ENCODE peak calls at places on chromosomes 4 and X, in five cellular contexts. M is AG10803, G is upper lobe of right lung, N is PC-3, C is BJ. L is an unnamed sample.

GRCh38 chrX:39957816-39958561 is 139.8 kb downstream of the BCOR start:
- DNase-seq in C (no peak), G (no peak), N (no peak), M (peak; percentile 69), L (peak; percentile 38)

GRCh38 chrX:151726751-151727150 is 7.8 kb upstream of the CNGA2 start:
- DNase-seq in C (no peak), N (no peak), M (no peak), G (no peak), L (no peak)

GRCh38 chr4:8744083-8744805 is 127.4 kb downstream of the HMX1 start:
- DNase-seq in N (no peak), M (no peak), C (no peak), G (peak; percentile 56), L (no peak)

GRCh38 chr4:81600511-81601269 is 129.0 kb upstream of the RASGEF1B start:
- DNase-seq in N (no peak), M (no peak), G (peak; percentile 57), C (no peak), L (no peak)

GRCh38 chr4:6150046-6150735 is 50.2 kb downstream of the JAKMIP1 start:
- DNase-seq in M (no peak), C (no peak), G (no peak), N (no peak), L (no peak)

GRCh38 chrX:78886550-78886949 is 58.6 kb upstream of the P2RY10 start:
- DNase-seq in C (no peak), N (peak; percentile 48), M (peak; percentile 9), G (no peak), L (peak; percentile 1)

GRCh38 chrX:114985967-114986592 is 31.3 kb downstream of the IL13RA2 start:
- DNase-seq in C (no peak), N (peak; percentile 2), M (peak; percentile 69), G (no peak), L (no peak)

GRCh38 chr4:128387600-128388351 is 100.2 kb upstream of the PGRMC2 start:
- DNase-seq in G (no peak), M (peak; percentile 53), N (peak; percentile 52), C (no peak), L (no peak)

GRCh38 chr4:108053281-108053701 is 63.6 kb downstream of the HADH start:
- DNase-seq in N (no peak), C (no peak), G (no peak), M (no peak), L (no peak)

GRCh38 chr4:137960371-137961050 is 281.6 kb downstream of the SLC7A11 start:
- DNase-seq in G (no peak), M (peak; percentile 42), C (no peak), N (peak; percentile 76), L (peak; percentile 84)

GRCh38 chr4:148391056-148391455 is 51.2 kb downstream of the NR3C2 start:
- DNase-seq in N (no peak), M (no peak), G (no peak), C (no peak), L (no peak)

GRCh38 chrX:6292599-6292998 is 63.9 kb upstream of the NLGN4X start:
- DNase-seq in N (no peak), C (no peak), G (no peak), M (no peak), L (no peak)

GRCh38 chr4:1305781-1306455 is 16.2 kb downstream of the MAEA start:
- DNase-seq in G (no peak), N (no peak), C (no peak), M (no peak), L (no peak)

GRCh38 chr4:134382478-134383227 is 181.1 kb upstream of the PABPC4L start:
- DNase-seq in C (no peak), N (no peak), G (no peak), M (no peak), L (no peak)

GRCh38 chr4:134390327-134390726 is 188.7 kb upstream of the PABPC4L start:
- DNase-seq in N (no peak), C (no peak), M (no peak), G (no peak), L (no peak)

GRCh38 chr4:134393592-134393991 is 192.0 kb upstream of the PABPC4L start:
- DNase-seq in N (no peak), G (no peak), C (no peak), M (no peak), L (no peak)

GRCh38 chr4:134388351-134388750 is 186.8 kb upstream of the PABPC4L start:
- DNase-seq in N (no peak), C (no peak), G (no peak), M (no peak), L (no peak)
- TF ChIP-seq CTCF in N (no peak), C (no peak), G (no peak), M (no peak), L (no peak)

GRCh38 chr4:156959298-156959702 is 12.3 kb downstream of the PDGFC start:
- DNase-seq in G (no peak), N (peak; percentile 80), M (peak; percentile 84), C (peak; percentile 80), L (peak; percentile 64)
- H3K4me3 ChIP-seq in G (no peak overlapping the region), N (peak overlapping the region; percentile 65), M (no peak overlapping the region), C (no peak overlapping the region), L (no peak overlapping the region)

DNA sequence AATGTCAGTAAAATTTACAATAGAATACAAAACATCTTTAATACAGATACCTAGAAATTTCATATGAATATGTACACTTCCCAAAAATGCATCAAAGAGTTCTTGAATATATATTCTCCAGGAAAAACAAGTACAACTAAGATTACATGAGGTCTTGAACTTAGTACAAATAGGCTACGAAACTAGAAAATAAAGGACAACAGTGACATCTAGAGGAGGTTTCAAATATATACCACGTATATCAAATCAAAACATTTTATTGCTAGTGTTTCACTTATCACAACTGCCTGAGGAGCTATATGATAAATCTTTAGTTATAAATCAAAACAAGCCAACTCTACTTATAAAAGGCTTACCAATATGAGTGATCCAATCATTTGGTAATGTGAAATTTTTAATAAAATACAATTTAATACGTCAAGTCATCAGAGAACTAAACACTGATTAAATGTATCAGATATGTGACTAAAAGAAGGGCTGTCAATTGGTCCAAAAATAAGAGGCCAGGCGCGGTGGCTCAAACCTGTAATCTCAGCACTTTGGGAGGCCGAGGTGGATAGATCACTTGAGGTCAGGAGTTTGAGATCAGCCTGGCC is 36.6 kb downstream of the ANAPC10 start:
- DNase-seq in C (no peak), N (peak; percentile 77), M (peak; percentile 63), G (no peak), L (peak; percentile 79)
- TF ChIP-seq CTCF in C (peak; percentile 23), N (peak; percentile 85), M (peak; percentile 56), G (peak; percentile 54), L (peak; percentile 23)

GRCh38 chr4:21948347-21949072 is at the start of gene KCNIP4:
- DNase-seq in M (no peak), C (no peak), G (peak; percentile 51), N (no peak), L (peak; percentile 4)
- H3K4me3 ChIP-seq in M (peak within 1 kb of the TSS; percentile 37), C (peak within 1 kb of the TSS; percentile 32), G (no peak within 1 kb of the TSS), N (no peak within 1 kb of the TSS), L (peak within 1 kb of the TSS; percentile 37)

GRCh38 chrX:99077099-99077498 is 1333.0 kb downstream of the PCDH19 start:
- DNase-seq in G (no peak), M (no peak), N (no peak), C (no peak), L (no peak)
- TF ChIP-seq CTCF in G (no peak), M (no peak), N (no peak), C (no peak), L (no peak)

DNA sequence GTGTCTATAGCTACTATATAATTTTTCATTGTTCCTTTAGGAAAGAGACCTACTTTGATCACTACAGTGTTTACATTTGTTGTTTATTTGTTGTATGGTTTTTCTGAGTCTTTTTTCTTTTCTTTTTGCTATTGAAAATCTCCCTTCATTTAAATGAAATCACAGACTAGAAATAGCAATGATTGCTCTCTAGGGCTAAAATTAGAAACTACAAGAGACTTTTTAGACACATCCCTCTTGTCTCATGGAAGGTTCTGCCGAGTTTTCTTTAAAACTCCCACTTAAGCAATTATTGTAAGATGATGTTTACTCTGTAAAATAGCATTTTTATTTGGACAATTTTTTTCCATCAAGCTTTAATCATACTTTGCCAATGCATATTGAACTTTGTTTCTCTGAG is 136.6 kb downstream of the PALLD start:
- DNase-seq in N (no peak), M (no peak), C (no peak), G (no peak), L (no peak)
- H3K4me3 ChIP-seq in N (peak overlapping the region; percentile 93), M (peak overlapping the region; percentile 68), C (no peak overlapping the region), G (no peak overlapping the region), L (no peak overlapping the region)

DNA sequence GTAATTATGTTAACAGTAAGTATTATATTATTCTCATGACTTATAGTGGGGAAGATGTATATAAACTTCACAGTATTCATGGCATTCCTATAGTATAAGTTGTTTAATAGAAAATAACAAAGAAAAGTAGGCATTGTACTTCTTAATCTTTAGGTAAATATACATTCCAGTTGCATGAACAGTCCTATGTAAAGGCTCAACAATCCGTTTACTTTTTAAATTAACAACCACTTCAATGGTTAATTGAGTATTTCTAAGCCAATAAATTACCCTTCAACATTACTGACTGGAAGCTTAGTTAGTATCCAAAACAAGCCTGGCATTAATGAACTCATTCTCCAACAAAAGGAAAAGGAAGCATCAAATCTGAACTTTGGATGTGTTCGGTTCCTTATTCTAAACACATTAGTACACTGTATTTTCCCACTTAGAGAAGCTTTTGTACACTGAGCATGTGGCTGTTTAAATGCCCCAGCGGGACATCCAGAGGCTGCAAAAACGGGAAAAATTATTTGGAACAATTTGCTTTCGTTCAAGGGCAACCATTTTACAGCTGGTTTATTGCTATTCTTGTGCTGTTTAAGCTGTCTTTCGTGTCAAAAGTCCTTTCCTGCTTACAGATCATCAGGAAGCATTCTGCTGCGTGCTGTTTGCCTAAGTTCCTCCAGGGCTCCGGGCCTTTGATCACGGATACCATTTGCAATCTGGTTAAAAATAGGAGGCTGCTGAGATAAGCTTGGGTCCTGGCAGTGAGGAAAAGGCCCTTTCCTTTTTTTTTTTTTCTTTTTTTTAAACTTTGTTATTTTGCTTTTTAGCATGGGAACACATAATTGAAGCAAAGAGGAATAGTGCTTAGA is 460.3 kb downstream of the SPRY1 start:
- DNase-seq in C (no peak), G (no peak), N (peak; percentile 33), M (peak; percentile 44), L (peak; percentile 65)
- TF ChIP-seq CTCF in C (peak; percentile 29), G (peak; percentile 28), N (no peak), M (peak; percentile 23), L (peak; percentile 44)

GRCh38 chr4:76211769-76212168 is 1.9 kb downstream of the SCARB2 start:
- DNase-seq in C (no peak), M (no peak), N (no peak), G (no peak), L (no peak)
- H3K4me3 ChIP-seq in C (peak overlapping the region; percentile 82), M (peak overlapping the region; percentile 85), N (peak overlapping the region; percentile 90), G (peak overlapping the region; percentile 82), L (peak overlapping the region; percentile 71)